ENCODE peak calls at places on chromosomes 6 and 20, in six cellular contexts. H is heart left ventricle, L is pancreas, T is endothelial cell of umbilical vein, Z is cardiac muscle cell, Y is suprapubic skin. A is an unnamed sample.

GRCh38 chr20:9930142-9930541 is 91.3 kb upstream of the PAK5 start:
- DNase-seq in H (no peak), L (no peak), T (no peak), Z (no peak), Y (no peak), A (no peak)

GRCh38 chr6:99637629-99638028 is 31.0 kb downstream of the PRDM13 start:
- DNase-seq in H (no peak), L (no peak), T (no peak), Z (no peak), Y (no peak), A (no peak)

GRCh38 chr20:44946266-44946852 is 13.8 kb downstream of the TOMM34 start:
- DNase-seq in H (no peak), L (no peak), T (no peak), Z (no peak), Y (peak), A (no peak)

GRCh38 chr6:6700421-6700820 is 111.9 kb downstream of the LY86 start:
- DNase-seq in H (no peak), L (no peak), T (no peak), Z (no peak), Y (no peak), A (no peak)

GRCh38 chr6:142400495-142400894 is 98.7 kb downstream of the ADGRG6 start:
- DNase-seq in H (no peak), L (no peak), T (peak), Z (peak), Y (no peak), A (no peak)

GRCh38 chr6:110523461-110524021 is 47.1 kb upstream of the SLC22A16 start:
- DNase-seq in H (no peak), L (no peak), T (peak), Z (no peak), Y (no peak), A (no peak)

GRCh38 chr6:36368921-36369880 is 18.3 kb downstream of the ETV7 start:
- DNase-seq in H (no peak), L (no peak), T (no peak), Z (peak), Y (no peak), A (no peak)

GRCh38 chr6:128500017-128500416 is 20.4 kb downstream of the PTPRK start:
- DNase-seq in H (no peak), L (no peak), T (no peak), Z (no peak), Y (no peak), A (no peak)

GRCh38 chr6:8006208-8006607 is 58.0 kb downstream of the BLOC1S5 start:
- DNase-seq in H (no peak), L (no peak), T (peak), Z (peak), Y (no peak), A (peak)

GRCh38 chr6:125377621-125378020 is 75.9 kb upstream of the HDDC2 start:
- DNase-seq in H (no peak), L (no peak), T (no peak), Z (peak), Y (no peak), A (no peak)

GRCh38 chr6:31622678-31623077 is 2.2 kb downstream of the PRRC2A start:
- DNase-seq in H (no peak), L (no peak), T (no peak), Z (no peak), Y (no peak), A (no peak)

GRCh38 chr6:69580696-69581095 is 216.1 kb downstream of the LMBRD1 start:
- DNase-seq in H (no peak), L (no peak), T (no peak), Z (no peak), Y (no peak), A (no peak)

GRCh38 chr6:8810325-8810724 is 375.0 kb upstream of the SLC35B3 start:
- DNase-seq in H (no peak), L (no peak), T (no peak), Z (no peak), Y (no peak), A (no peak)

GRCh38 chr20:50369225-50370035 is 140.8 kb upstream of the PTPN1 start:
- DNase-seq in H (no peak), L (peak), T (no peak), Z (no peak), Y (no peak), A (no peak)

GRCh38 chr20:34042286-34042685 is 48.6 kb downstream of the RALY start:
- DNase-seq in H (no peak), L (no peak), T (no peak), Z (no peak), Y (no peak), A (no peak)

GRCh38 chr6:100549406-100550167 is 84.9 kb upstream of the SIM1 start:
- DNase-seq in H (no peak), L (no peak), T (no peak), Z (peak), Y (no peak), A (no peak)

GRCh38 chr20:36251426-36251825 is 15.1 kb downstream of the AAR2 start:
- DNase-seq in H (no peak), L (no peak), T (no peak), Z (no peak), Y (no peak), A (no peak)

GRCh38 chr20:50737352-50737751 is 6.0 kb downstream of the PARD6B start:
- DNase-seq in H (no peak), L (no peak), T (no peak), Z (no peak), Y (no peak), A (no peak)

DNA sequence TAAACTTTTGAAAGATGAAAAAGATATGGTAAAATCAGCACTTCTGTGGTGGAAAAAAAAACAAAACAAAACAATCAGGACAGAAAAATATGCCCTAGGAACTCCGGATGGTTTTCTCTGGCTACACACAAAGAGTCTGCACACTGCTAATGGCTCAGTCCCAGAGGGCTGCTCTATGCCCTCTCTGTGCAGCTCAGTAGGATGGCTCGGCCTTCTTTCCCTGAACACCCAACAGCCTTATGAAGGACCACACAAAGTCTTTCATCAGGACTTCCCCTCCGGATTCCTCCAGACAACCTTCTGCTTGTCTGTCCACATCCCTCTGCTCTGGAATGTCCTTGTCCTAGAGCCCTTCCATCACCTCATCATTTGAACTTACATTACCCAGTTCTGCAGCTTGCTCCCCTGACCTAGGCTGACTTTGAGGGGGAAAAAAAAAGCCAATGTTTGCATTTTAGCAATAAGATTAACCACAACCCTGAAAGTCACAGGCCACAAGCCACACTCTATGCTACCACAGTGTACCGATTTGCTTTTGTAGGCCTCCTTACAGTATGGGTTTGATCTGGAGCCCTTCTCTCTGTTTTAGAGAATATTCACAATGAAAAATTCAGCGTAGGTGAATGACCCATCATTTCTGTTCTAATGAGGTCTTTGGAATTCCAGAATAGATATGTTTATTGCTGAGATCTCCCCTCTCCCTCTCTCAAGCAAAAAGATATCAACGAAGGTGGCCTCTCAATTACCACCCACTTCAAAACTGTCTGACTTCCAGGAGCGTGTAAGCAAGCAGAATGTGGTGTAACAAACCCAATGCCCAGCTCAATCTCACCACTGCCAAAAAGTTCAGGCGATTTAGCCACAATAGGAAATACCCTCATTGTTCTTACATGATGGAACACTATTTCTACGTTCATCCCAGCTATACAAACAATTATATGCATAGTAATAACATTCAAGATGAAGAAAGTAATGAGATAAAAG is 164.0 kb downstream of the GMDS start:
- DNase-seq in H (no peak), L (no peak), T (no peak), Z (no peak), Y (no peak), A (no peak)
- H3K27ac ChIP-seq in H (no peak), L (no peak), T (no peak), Z (no peak), Y (no peak), A (no peak)

DNA sequence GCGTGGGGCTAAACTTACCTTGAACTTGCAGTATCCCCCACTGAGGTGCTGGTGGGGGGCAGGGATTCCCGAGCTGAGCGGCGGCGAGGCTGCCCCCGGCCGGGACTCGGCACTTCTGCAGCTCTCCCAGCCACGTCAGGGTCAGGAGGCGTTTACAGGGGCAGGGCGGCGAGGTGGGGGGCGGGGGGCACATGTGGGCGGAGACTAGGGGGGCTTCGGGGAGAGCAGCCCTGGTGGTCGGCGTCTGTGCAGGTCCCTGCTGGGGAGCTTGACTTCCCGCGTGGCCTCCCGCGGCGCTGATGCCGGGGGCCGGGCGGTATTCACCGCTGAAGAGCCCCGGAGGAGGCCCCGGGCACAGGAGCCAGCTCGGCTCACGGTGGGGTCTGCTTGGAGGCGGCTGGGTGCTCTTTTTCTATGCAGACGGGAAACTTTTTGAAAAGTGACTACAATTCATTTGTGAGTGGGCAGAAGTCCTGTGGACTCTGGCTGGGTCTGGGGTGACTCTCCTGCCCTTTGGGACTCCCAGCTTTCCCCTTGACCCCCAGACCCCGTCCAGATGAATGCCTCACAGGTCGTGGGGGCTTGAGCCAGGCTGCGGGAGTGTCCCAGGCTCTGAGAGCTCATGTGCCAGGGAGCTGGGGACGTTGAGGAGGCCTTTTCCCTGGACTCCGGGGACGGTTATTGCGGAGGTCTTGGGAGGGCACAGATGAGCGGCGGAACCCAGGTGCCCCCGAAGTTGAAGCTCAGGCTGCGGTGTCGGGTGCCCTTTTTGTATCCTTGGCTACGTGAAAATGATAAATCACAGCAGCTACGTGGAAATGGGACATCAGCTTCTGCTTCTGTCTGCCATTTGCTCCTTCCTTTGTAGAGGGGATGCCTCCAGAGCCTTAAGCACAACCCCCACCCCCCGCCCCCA is 75.9 kb upstream of the GATA5 start:
- DNase-seq in H (no peak), L (no peak), T (no peak), Z (no peak), Y (no peak), A (no peak)
- H3K4me3 ChIP-seq in H (peak), L (no peak), T (no peak), Z (peak), Y (peak), A (no peak)

GRCh38 chr6:105210932-105211531 is 31.2 kb upstream of the POPDC3 start:
- DNase-seq in H (no peak), L (no peak), T (peak), Z (no peak), Y (no peak), A (no peak)
- H3K27ac ChIP-seq in H (no peak), L (no peak), T (no peak), Z (no peak), Y (no peak), A (no peak)

DNA sequence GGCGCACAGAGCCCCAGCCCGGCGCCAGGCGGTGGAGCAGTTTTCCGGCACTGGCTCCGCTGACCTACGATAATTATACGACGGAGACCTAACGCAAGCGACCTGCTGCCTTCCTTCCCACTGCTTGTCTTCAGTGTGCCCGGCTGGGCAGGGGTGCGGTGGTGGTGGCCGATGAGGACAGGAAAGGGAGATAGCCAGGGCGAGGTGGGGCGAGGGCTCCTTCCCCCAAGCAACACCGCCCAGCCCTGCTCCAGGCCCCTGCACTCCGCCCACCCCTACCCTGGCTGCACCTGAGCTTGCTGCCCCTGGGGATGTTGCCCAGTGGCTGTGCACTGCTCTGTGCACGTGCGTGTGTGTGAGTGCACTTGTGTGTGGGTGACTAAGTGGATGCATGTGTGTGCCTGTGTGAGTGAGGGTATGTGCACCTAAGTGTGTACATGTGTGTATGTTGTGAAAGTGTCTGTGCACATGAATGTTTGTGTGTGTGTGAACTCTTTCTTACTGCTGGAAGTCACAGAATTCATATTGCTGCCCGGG is 42.6 kb upstream of the IRF4 start:
- DNase-seq in H (peak), L (no peak), T (no peak), Z (no peak), Y (no peak), A (no peak)
- H3K4me3 ChIP-seq in H (no peak), L (no peak), T (no peak), Z (no peak), Y (no peak), A (no peak)

GRCh38 chr6:26311385-26312095 is 53.5 kb upstream of the BTN3A2 start:
- DNase-seq in H (no peak), L (no peak), T (peak), Z (peak), Y (no peak), A (peak)
- H3K27ac ChIP-seq in H (peak), L (no peak), T (peak), Z (no peak), Y (no peak), A (peak)

GRCh38 chr20:310645-311044 is 13.3 kb downstream of the ZCCHC3 start:
- DNase-seq in H (no peak), L (no peak), T (no peak), Z (no peak), Y (no peak), A (no peak)
- H3K4me3 ChIP-seq in H (peak), L (no peak), T (no peak), Z (peak), Y (peak), A (peak)

DNA sequence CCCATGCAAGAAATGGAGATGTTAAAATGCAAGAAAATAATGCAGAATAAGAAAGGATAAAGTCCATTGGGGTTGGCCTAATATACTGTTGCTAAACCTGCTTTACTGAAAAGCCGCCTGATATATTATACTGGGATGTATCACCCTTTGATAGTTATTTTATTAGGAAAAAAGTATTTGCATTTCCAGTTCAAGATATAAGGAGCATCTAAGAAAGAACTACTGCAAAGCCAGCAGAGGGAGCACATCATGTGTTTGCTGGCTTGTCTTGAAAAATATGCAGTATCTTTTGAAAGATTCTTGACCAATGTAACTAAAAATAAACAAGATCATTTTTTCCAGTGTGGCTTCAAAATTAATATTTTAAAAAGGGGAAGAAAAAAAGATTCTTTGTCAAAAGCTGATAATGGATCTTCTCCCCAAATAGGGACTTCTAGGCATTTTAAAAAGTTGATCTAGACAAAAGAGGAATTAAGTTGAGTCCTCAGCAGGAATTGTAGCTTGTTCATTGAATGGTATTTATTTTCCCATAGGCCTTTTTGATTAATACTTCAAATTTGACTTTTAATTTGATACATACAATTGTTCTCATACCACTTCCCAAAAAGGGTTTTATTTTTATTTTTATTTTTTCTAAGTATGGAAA is 214.9 kb downstream of the ZFAND3 start:
- DNase-seq in H (no peak), L (no peak), T (peak), Z (peak), Y (no peak), A (peak)
- H3K27ac ChIP-seq in H (no peak), L (no peak), T (no peak), Z (no peak), Y (no peak), A (no peak)